ENCODE peak calls at places on chromosomes 11 and 22, in eight cellular contexts. I is memory B cell; Q is GM03348; F is NCI-H774; U is activated CD4-positive, alpha-beta T cell treated with anti-CD3 and anti-CD28 coated beads, Interleukin-2, amount 10 ng/mL, durations not matched to agents 7 days and 5 days; A is AG10803; E is sciatic nerve; Y is NCI-H2029. M is an unnamed sample.

GRCh38 chr11:15115686-15116085 is 963 bp downstream of the INSC start:
- DNase-seq in I (no peak), Q (no peak), F (no peak), U (no peak), A (no peak), E (no peak), Y (no peak), M (no peak)

GRCh38 chr22:39208013-39208680 is 36.6 kb downstream of the PDGFB start:
- DNase-seq in I (no peak), Q (no peak), F (no peak), U (no peak), A (no peak), E (peak; percentile 51), Y (no peak), M (peak; percentile 4)

GRCh38 chr11:132911186-132911585 is 621.1 kb downstream of the OPCML start:
- DNase-seq in I (no peak), Q (peak; percentile 73), F (no peak), U (no peak), A (peak; percentile 72), E (no peak), Y (no peak), M (peak; percentile 60)

GRCh38 chr11:102177974-102178631 is 67.9 kb downstream of the YAP1 start:
- DNase-seq in I (no peak), Q (peak; percentile 83), F (no peak), U (no peak), A (peak; percentile 87), E (no peak), Y (no peak), M (peak; percentile 84)

GRCh38 chr11:64559351-64560138 is 31.5 kb upstream of the SLC22A12 start:
- DNase-seq in I (no peak), Q (no peak), F (no peak), U (no peak), A (no peak), E (no peak), Y (no peak), M (no peak)

GRCh38 chr11:119306373-119306890 is 10.5 kb downstream of the MCAM start:
- DNase-seq in I (no peak), Q (peak; percentile 58), F (no peak), U (peak; percentile 40), A (peak; percentile 76), E (no peak), Y (no peak), M (no peak)

GRCh38 chr11:119696378-119697157 is 32.4 kb downstream of the NECTIN1 start:
- DNase-seq in I (no peak), Q (no peak), F (no peak), U (no peak), A (no peak), E (no peak), Y (no peak), M (no peak)

GRCh38 chr11:4991066-4991465 is 3.6 kb upstream of the OR51L1 start:
- DNase-seq in I (no peak), Q (peak; percentile 5), F (no peak), U (no peak), A (peak; percentile 0), E (no peak), Y (no peak), M (no peak)

GRCh38 chr22:39635719-39636118 is 65.2 kb downstream of the CACNA1I start:
- DNase-seq in I (no peak), Q (no peak), F (no peak), U (no peak), A (no peak), E (no peak), Y (no peak), M (no peak)

GRCh38 chr11:118152552-118153471 is at the start of gene SCN4B:
- DNase-seq in I (no peak), Q (peak; percentile 88), F (peak; percentile 30), U (peak; percentile 14), A (peak; percentile 22), E (peak; percentile 75), Y (no peak), M (peak; percentile 88)

GRCh38 chr11:44952082-44952481 is 1.4 kb upstream of the TP53I11 start:
- DNase-seq in I (no peak), Q (no peak), F (no peak), U (no peak), A (no peak), E (no peak), Y (no peak), M (no peak)

GRCh38 chr11:109853156-109853776 is 239.9 kb upstream of the ZC3H12C start:
- DNase-seq in I (no peak), Q (peak; percentile 33), F (peak; percentile 8), U (peak; percentile 17), A (peak; percentile 81), E (no peak), Y (no peak), M (no peak)

GRCh38 chr11:10282121-10282520 is 11.9 kb downstream of the SBF2 start:
- DNase-seq in I (no peak), Q (no peak), F (no peak), U (no peak), A (no peak), E (no peak), Y (no peak), M (no peak)

GRCh38 chr11:128845334-128845780 is 21.7 kb downstream of the KCNJ1 start:
- DNase-seq in I (no peak), Q (no peak), F (no peak), U (peak; percentile 38), A (no peak), E (no peak), Y (no peak), M (no peak)

GRCh38 chr11:86952933-86953637 is 2.1 kb downstream of the FZD4 start:
- DNase-seq in I (no peak), Q (peak; percentile 35), F (no peak), U (no peak), A (no peak), E (no peak), Y (no peak), M (no peak)

GRCh38 chr22:30205281-30206115 is 41.1 kb downstream of the LIF start:
- DNase-seq in I (no peak), Q (peak; percentile 84), F (no peak), U (no peak), A (peak; percentile 98), E (no peak), Y (peak; percentile 80), M (peak; percentile 86)